ENCODE peak calls at places on chromosome 10, in five cellular contexts. E is uterus, T is astrocyte, G is transverse colon, R is mucosa of descending colon. Q is an unnamed sample. For H3K4me1 and H3K36me3, the result is how much of the 10 kb centered on the place peaks cover.

GRCh38 chr10:97714401-97715258 is 1.1 kb downstream of the MARVELD1 start:
- DNase-seq in E (peak), G (peak), R (peak), T (peak), Q (peak)

GRCh38 chr10:92413519-92413918 is 122.6 kb downstream of the MARCHF5 start:
- DNase-seq in R (no peak), E (no peak), G (no peak), T (no peak), Q (no peak)

GRCh38 chr10:61993676-61994401 is 92.3 kb downstream of the ARID5B start:
- DNase-seq in T (peak), G (no peak), E (no peak), R (no peak), Q (no peak)

GRCh38 chr10:76581685-76582084 is 1055.9 kb downstream of the KCNMA1 start:
- DNase-seq in G (no peak), E (no peak), T (no peak), R (no peak), Q (no peak)

GRCh38 chr10:129387258-129387525 is 79.8 kb upstream of the MGMT start:
- DNase-seq in E (no peak), R (no peak), T (no peak), G (no peak), Q (no peak)

GRCh38 chr10:8245131-8246117 is 190.9 kb downstream of the GATA3 start:
- DNase-seq in G (no peak), T (no peak), R (no peak), E (no peak), Q (no peak)

GRCh38 chr10:112366992-112367391 is 6.9 kb upstream of the ACSL5 start:
- DNase-seq in E (no peak), T (no peak), G (peak), R (no peak), Q (no peak)

GRCh38 chr10:108412323-108412722 is 1247.8 kb upstream of the SORCS1 start:
- DNase-seq in E (no peak), T (no peak), G (no peak), R (no peak), Q (no peak)

GRCh38 chr10:83612050-83612449 is 527.3 kb upstream of the GHITM start:
- DNase-seq in T (peak), G (no peak), E (no peak), R (no peak), Q (no peak)

GRCh38 chr10:21100190-21100589 is 203.1 kb upstream of the NEBL start:
- DNase-seq in R (no peak), T (no peak), G (no peak), E (no peak), Q (no peak)

GRCh38 chr10:124450010-124450782 is at the start of gene NKX1-2:
- DNase-seq in T (no peak), G (no peak), E (no peak), R (no peak), Q (no peak)

GRCh38 chr10:110357252-110357780 is 52.6 kb upstream of the SMNDC1 start:
- DNase-seq in E (peak), G (peak), R (peak), T (peak), Q (no peak)

GRCh38 chr10:75071164-75071489 is 40.3 kb upstream of the SAMD8 start:
- DNase-seq in R (no peak), E (no peak), G (no peak), T (peak), Q (no peak)

GRCh38 chr10:90286406-90286805 is 571.4 kb downstream of the HTR7 start:
- DNase-seq in R (no peak), E (no peak), T (no peak), G (no peak), Q (no peak)

GRCh38 chr10:68954904-68955303 is 1.1 kb upstream of the DDX21 start:
- DNase-seq in G (no peak), R (no peak), T (no peak), E (no peak), Q (no peak)
- H3K4me1 ChIP-seq in G (under half), R (under half), T (under half), E (under half), Q (under half)

GRCh38 chr10:42593284-42593683 is 45.1 kb downstream of the ZNF33B start:
- DNase-seq in T (peak), E (no peak), R (no peak), G (no peak), Q (no peak)
- H3K36me3 ChIP-seq in T (under half), E (under half), R (under half), G (under half), Q (half or more)

GRCh38 chr10:44972874-44973306 is 5.7 kb downstream of the DEPP1 start:
- DNase-seq in R (no peak), G (no peak), E (no peak), T (no peak), Q (no peak)

GRCh38 chr10:44970812-44971395 is 7.7 kb downstream of the DEPP1 start:
- DNase-seq in E (peak), T (no peak), G (no peak), R (no peak), Q (no peak)

GRCh38 chr10:44973323-44974081 is 5.1 kb downstream of the DEPP1 start:
- DNase-seq in T (no peak), R (no peak), G (no peak), E (peak), Q (peak)

GRCh38 chr10:44971419-44971818 is 7.2 kb downstream of the DEPP1 start:
- DNase-seq in T (no peak), E (no peak), G (no peak), R (no peak), Q (no peak)

GRCh38 chr10:44971935-44972792 is 6.4 kb downstream of the DEPP1 start:
- DNase-seq in T (no peak), G (no peak), E (no peak), R (no peak), Q (no peak)
- H3K4me1 ChIP-seq in T (under half), G (under half), E (under half), R (under half), Q (under half)

DNA sequence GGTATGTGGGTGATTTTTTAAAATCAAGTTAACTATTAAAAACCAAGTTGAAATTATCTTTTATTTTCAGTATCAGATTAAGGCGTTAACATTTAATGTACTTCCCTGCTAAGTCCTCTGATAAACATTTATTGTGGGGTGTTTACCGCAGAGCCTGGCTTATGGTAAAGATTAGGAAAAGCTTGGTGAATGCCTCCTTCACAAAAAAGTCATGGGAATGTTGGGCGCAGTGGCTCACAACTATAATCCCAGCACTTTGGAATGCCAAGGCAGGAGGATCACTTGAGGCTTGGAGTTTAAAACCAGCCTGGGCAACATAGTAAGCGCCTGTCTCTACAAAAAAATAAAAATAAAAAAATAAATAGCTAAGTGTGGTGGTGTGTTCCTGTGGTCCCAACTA is 53.3 kb downstream of the WAC start:
- DNase-seq in T (no peak), R (no peak), E (no peak), G (no peak), Q (no peak)
- H3K36me3 ChIP-seq in T (under half), R (under half), E (under half), G (under half), Q (under half)